ENCODE peak calls at places on chromosomes 13 and 19, in ten cellular contexts. A is heart left ventricle, Y is epithelial cell of prostate, I is IMR-90, W is breast epithelium, R is right cardiac atrium, J is PC-3, F is thoracic aorta, N is suprapubic skin, O is substantia nigra. D is an unnamed sample.

GRCh38 chr13:22499919-22500318 is 680.9 kb upstream of the SGCG start:
- DNase-seq in R (no peak), N (no peak), A (no peak), F (no peak), W (no peak), O (no peak), I (no peak), J (no peak), Y (no peak), D (no peak)

GRCh38 chr19:33226550-33227241 is 1.0 kb upstream of the SLC7A10 start:
- DNase-seq in Y (no peak), O (no peak), J (no peak), N (no peak), I (no peak), W (no peak), R (no peak), F (no peak), A (no peak), D (no peak)

GRCh38 chr19:5691205-5691929 is 1.3 kb downstream of the RPL36 start:
- DNase-seq in O (no peak), I (peak; percentile 31), R (peak; percentile 86), W (peak; percentile 63), J (peak; percentile 48), Y (no peak), F (no peak), A (peak; percentile 83), N (peak; percentile 86), D (no peak)

GRCh38 chr19:345320-345879 is 804 bp upstream of the MIER2 start:
- DNase-seq in F (no peak), Y (no peak), J (no peak), W (no peak), I (no peak), N (no peak), R (no peak), A (no peak), O (no peak), D (no peak)

GRCh38 chr13:43339145-43339820 is 315.9 kb downstream of the DNAJC15 start:
- DNase-seq in I (no peak), Y (no peak), W (no peak), F (no peak), A (no peak), J (no peak), N (no peak), R (no peak), O (no peak), D (no peak)

GRCh38 chr19:48806818-48807589 is 3.8 kb downstream of the BCAT2 start:
- DNase-seq in J (peak; percentile 37), W (no peak), F (no peak), R (no peak), N (no peak), Y (no peak), A (no peak), O (peak; percentile 80), I (peak; percentile 39), D (peak; percentile 46)

GRCh38 chr13:75985132-75985531 is 349.0 kb downstream of the LMO7 start:
- DNase-seq in O (no peak), A (no peak), J (no peak), Y (no peak), F (no peak), R (no peak), N (no peak), I (no peak), W (no peak), D (no peak)

GRCh38 chr13:99371956-99372355 is 64.8 kb upstream of the GPR183 start:
- DNase-seq in F (no peak), J (no peak), Y (no peak), W (no peak), R (no peak), N (peak; percentile 40), I (no peak), O (peak; percentile 32), A (no peak), D (no peak)

GRCh38 chr19:18412610-18413239 is 6.5 kb upstream of the SSBP4 start:
- DNase-seq in A (no peak), Y (no peak), W (no peak), N (peak; percentile 79), R (no peak), I (no peak), J (no peak), O (no peak), F (no peak), D (no peak)

GRCh38 chr13:82766732-82767321 is 1115.4 kb downstream of the SLITRK1 start:
- DNase-seq in N (no peak), F (no peak), I (no peak), J (no peak), R (no peak), A (no peak), Y (no peak), W (no peak), O (no peak), D (no peak)

GRCh38 chr19:37950471-37951175 is 43.6 kb downstream of the SIPA1L3 start:
- DNase-seq in F (no peak), J (no peak), I (no peak), N (no peak), A (no peak), O (no peak), R (no peak), Y (no peak), W (no peak), D (no peak)

GRCh38 chr19:37951816-37952210 is 44.8 kb downstream of the SIPA1L3 start:
- DNase-seq in F (no peak), W (no peak), J (no peak), O (no peak), Y (no peak), A (no peak), R (no peak), I (no peak), N (no peak), D (no peak)

GRCh38 chr19:37954421-37954874 is 47.4 kb downstream of the SIPA1L3 start:
- DNase-seq in W (no peak), N (no peak), R (no peak), A (no peak), I (no peak), F (no peak), J (no peak), O (no peak), Y (no peak), D (no peak)

GRCh38 chr19:37953576-37954303 is 46.7 kb downstream of the SIPA1L3 start:
- DNase-seq in F (no peak), R (no peak), W (no peak), O (no peak), N (no peak), A (no peak), J (peak; percentile 19), Y (no peak), I (no peak), D (no peak)

DNA sequence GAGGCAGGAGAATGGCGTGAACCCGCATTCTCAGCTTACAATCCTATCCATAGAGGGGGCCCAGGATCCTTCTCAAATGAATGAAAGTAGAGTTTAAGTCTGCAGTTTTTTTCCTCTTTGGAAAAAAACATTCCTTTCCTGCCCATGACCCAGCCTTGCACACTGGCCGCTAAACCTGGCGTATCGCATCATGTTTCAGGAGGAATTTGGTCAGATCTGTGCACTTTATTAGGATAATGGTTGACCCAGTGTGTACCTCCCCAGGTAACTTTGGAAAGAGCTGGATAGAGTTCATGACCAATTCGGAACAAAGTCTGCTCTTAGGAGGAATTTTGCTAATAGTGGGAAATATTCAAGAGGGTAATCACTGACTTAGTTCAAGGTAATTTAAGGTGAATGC is 46.1 kb downstream of the SIPA1L3 start:
- DNase-seq in F (no peak), I (no peak), O (no peak), J (no peak), R (no peak), N (no peak), Y (no peak), A (no peak), W (no peak), D (no peak)
- H3K27ac ChIP-seq in F (no peak overlapping the region), I (no peak overlapping the region), O (no peak overlapping the region), J (peak overlapping the region; percentile 53), R (no peak overlapping the region), N (no peak overlapping the region), Y (peak overlapping the region; percentile 16), A (no peak overlapping the region), W (no peak overlapping the region), D (no peak overlapping the region)

DNA sequence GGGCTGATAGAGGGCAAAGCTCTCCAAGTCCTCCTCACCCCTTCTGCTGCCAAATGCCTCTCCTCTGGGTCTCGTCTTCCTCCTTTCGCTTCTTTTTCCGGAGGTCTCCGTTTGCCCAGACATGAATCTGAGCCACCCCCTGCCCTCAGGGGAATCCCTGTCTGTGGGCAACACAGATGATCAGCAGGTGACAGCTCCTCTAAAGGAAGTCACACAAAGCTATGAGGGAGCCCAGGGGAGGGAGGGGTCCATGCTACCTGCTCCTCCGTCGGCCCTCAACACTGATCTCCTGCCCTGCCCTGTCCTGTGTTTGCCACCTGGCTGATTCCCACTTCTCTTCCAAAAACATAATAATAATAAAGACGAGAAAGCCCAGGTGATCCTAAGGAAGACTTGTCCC is 436 bp downstream of the TMEM150B start:
- DNase-seq in O (no peak), J (no peak), Y (no peak), R (no peak), F (no peak), I (no peak), A (no peak), N (no peak), W (no peak), D (no peak)
- H3K27ac ChIP-seq in O (no peak overlapping the region), J (no peak overlapping the region), Y (no peak overlapping the region), R (no peak overlapping the region), F (no peak overlapping the region), I (no peak overlapping the region), A (no peak overlapping the region), N (no peak overlapping the region), W (no peak overlapping the region), D (no peak overlapping the region)

GRCh38 chr19:29521291-29522075 is 4.3 kb upstream of the VSTM2B start:
- DNase-seq in R (no peak), N (no peak), A (peak; percentile 5), I (no peak), O (no peak), Y (no peak), W (no peak), J (no peak), F (no peak), D (no peak)
- H3K27ac ChIP-seq in R (no peak overlapping the region), N (no peak overlapping the region), A (no peak overlapping the region), I (no peak overlapping the region), O (no peak overlapping the region), Y (no peak overlapping the region), W (no peak overlapping the region), J (no peak overlapping the region), F (no peak overlapping the region), D (no peak overlapping the region)

DNA sequence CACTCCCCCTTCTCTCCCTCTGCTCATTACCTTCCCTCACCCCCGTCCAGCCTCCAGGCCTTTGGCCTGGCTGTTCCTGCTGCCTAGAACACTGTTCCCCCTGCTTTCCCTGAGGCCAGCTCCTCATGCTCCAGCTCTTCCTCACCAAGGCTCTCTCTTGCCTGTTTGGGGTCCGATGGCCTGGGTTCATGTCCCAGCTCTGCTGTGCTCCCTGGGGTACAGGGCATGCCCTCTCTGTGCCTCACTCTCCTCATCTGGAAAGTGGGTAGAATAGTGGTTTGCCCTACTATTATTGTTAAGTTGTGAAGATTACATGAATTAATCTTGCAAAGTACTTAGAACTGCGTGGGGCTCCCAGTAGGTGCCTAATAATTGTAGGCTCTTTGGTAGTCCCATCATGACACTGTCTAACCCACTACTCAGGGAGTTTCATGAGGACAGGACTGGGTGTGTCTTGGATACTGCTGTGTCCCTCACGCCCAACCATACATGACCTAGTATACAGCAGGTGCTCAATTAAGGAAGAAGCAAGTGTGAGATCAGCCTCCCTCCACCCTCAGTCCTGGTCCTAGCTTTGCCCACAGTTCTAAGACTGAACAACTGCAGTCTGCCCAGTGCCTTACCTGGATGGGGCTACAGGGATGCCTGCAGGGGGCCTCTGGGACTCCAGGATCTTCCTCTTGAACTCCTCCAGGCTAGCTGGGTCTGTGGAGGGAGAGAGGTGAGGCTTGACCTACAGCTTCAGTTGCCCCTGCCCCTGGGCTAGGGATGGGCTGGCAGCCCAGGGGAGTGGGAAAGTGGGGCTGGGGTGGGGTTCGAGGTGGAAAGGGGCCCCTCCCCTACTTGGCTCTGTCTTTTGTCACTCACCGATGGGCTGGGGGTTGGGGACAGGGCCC is 17.0 kb downstream of the PLVAP start:
- DNase-seq in W (no peak), I (no peak), N (no peak), A (no peak), Y (no peak), O (no peak), F (no peak), R (no peak), J (no peak), D (no peak)
- H3K27ac ChIP-seq in W (no peak overlapping the region), I (no peak overlapping the region), N (no peak overlapping the region), A (no peak overlapping the region), Y (no peak overlapping the region), O (no peak overlapping the region), F (no peak overlapping the region), R (no peak overlapping the region), J (no peak overlapping the region), D (no peak overlapping the region)

D was measured in caudate nucleus.